ENCODE peak calls at places on chromosomes 6 and 20, in eight cellular contexts. One of them, this sample, is unnamed.

GRCh38 chr6:119858901-119859300 is 509.3 kb upstream of the MAN1A1 start:
- DNase-seq in stimulated activated CD8-positive, alpha-beta memory T cell treated with anti-CD3 and anti-CD28 coated beads, Interleukin-15, amount 100 ng/mL, for 48 hours: no peak
- DNase-seq in EL: peak
- DNase-seq in stomach: no peak
- DNase-seq in NCI-H1417: no peak
- DNase-seq in activated CD4-positive, alpha-beta T cell treated with anti-CD3 and anti-CD28 coated beads, Interleukin-2, amount 50 U/mL, for 1 hour: no peak
- DNase-seq in natural killer cell treated with Interleukin-12 subunit alpha and Interleukin-12 subunit beta and Interleukin-15 and Interleukin-18, amount 100 ng/mL, for 72 hours: no peak
- DNase-seq in GM03348: peak
- DNase-seq in this sample: no peak

GRCh38 chr6:79601020-79601609 is 30.0 kb upstream of the SH3BGRL2 start:
- DNase-seq in stimulated activated CD8-positive, alpha-beta memory T cell treated with anti-CD3 and anti-CD28 coated beads, Interleukin-15, amount 100 ng/mL, for 48 hours: no peak
- DNase-seq in EL: peak
- DNase-seq in stomach: no peak
- DNase-seq in NCI-H1417: no peak
- DNase-seq in activated CD4-positive, alpha-beta T cell treated with anti-CD3 and anti-CD28 coated beads, Interleukin-2, amount 50 U/mL, for 1 hour: no peak
- DNase-seq in natural killer cell treated with Interleukin-12 subunit alpha and Interleukin-12 subunit beta and Interleukin-15 and Interleukin-18, amount 100 ng/mL, for 72 hours: no peak
- DNase-seq in GM03348: no peak
- DNase-seq in this sample: no peak

GRCh38 chr6:140538926-140539325 is 1164.5 kb upstream of the CITED2 start:
- DNase-seq in stimulated activated CD8-positive, alpha-beta memory T cell treated with anti-CD3 and anti-CD28 coated beads, Interleukin-15, amount 100 ng/mL, for 48 hours: no peak
- DNase-seq in EL: peak
- DNase-seq in stomach: no peak
- DNase-seq in NCI-H1417: no peak
- DNase-seq in activated CD4-positive, alpha-beta T cell treated with anti-CD3 and anti-CD28 coated beads, Interleukin-2, amount 50 U/mL, for 1 hour: no peak
- DNase-seq in natural killer cell treated with Interleukin-12 subunit alpha and Interleukin-12 subunit beta and Interleukin-15 and Interleukin-18, amount 100 ng/mL, for 72 hours: no peak
- DNase-seq in GM03348: peak
- DNase-seq in this sample: no peak

GRCh38 chr6:147459772-147460171 is 48.7 kb upstream of the SAMD5 start:
- DNase-seq in stimulated activated CD8-positive, alpha-beta memory T cell treated with anti-CD3 and anti-CD28 coated beads, Interleukin-15, amount 100 ng/mL, for 48 hours: no peak
- DNase-seq in EL: no peak
- DNase-seq in stomach: no peak
- DNase-seq in NCI-H1417: no peak
- DNase-seq in activated CD4-positive, alpha-beta T cell treated with anti-CD3 and anti-CD28 coated beads, Interleukin-2, amount 50 U/mL, for 1 hour: no peak
- DNase-seq in natural killer cell treated with Interleukin-12 subunit alpha and Interleukin-12 subunit beta and Interleukin-15 and Interleukin-18, amount 100 ng/mL, for 72 hours: no peak
- DNase-seq in GM03348: no peak
- DNase-seq in this sample: no peak

GRCh38 chr20:5729348-5729747 is 20.9 kb upstream of the SHLD1 start:
- DNase-seq in stimulated activated CD8-positive, alpha-beta memory T cell treated with anti-CD3 and anti-CD28 coated beads, Interleukin-15, amount 100 ng/mL, for 48 hours: no peak
- DNase-seq in EL: peak
- DNase-seq in stomach: no peak
- DNase-seq in NCI-H1417: no peak
- DNase-seq in activated CD4-positive, alpha-beta T cell treated with anti-CD3 and anti-CD28 coated beads, Interleukin-2, amount 50 U/mL, for 1 hour: no peak
- DNase-seq in natural killer cell treated with Interleukin-12 subunit alpha and Interleukin-12 subunit beta and Interleukin-15 and Interleukin-18, amount 100 ng/mL, for 72 hours: no peak
- DNase-seq in GM03348: no peak
- DNase-seq in this sample: no peak

GRCh38 chr6:131979515-131980337 is 28.6 kb upstream of the CCN2 start:
- DNase-seq in stimulated activated CD8-positive, alpha-beta memory T cell treated with anti-CD3 and anti-CD28 coated beads, Interleukin-15, amount 100 ng/mL, for 48 hours: no peak
- DNase-seq in EL: peak
- DNase-seq in stomach: no peak
- DNase-seq in NCI-H1417: no peak
- DNase-seq in activated CD4-positive, alpha-beta T cell treated with anti-CD3 and anti-CD28 coated beads, Interleukin-2, amount 50 U/mL, for 1 hour: no peak
- DNase-seq in natural killer cell treated with Interleukin-12 subunit alpha and Interleukin-12 subunit beta and Interleukin-15 and Interleukin-18, amount 100 ng/mL, for 72 hours: no peak
- DNase-seq in GM03348: peak
- DNase-seq in this sample: no peak

GRCh38 chr20:47620808-47621805 is 119.4 kb downstream of the NCOA3 start:
- DNase-seq in stimulated activated CD8-positive, alpha-beta memory T cell treated with anti-CD3 and anti-CD28 coated beads, Interleukin-15, amount 100 ng/mL, for 48 hours: no peak
- DNase-seq in EL: peak
- DNase-seq in stomach: no peak
- DNase-seq in NCI-H1417: peak
- DNase-seq in activated CD4-positive, alpha-beta T cell treated with anti-CD3 and anti-CD28 coated beads, Interleukin-2, amount 50 U/mL, for 1 hour: no peak
- DNase-seq in natural killer cell treated with Interleukin-12 subunit alpha and Interleukin-12 subunit beta and Interleukin-15 and Interleukin-18, amount 100 ng/mL, for 72 hours: no peak
- DNase-seq in GM03348: peak
- DNase-seq in this sample: peak

GRCh38 chr20:31587545-31588389 is 17.3 kb upstream of the ID1 start:
- DNase-seq in stimulated activated CD8-positive, alpha-beta memory T cell treated with anti-CD3 and anti-CD28 coated beads, Interleukin-15, amount 100 ng/mL, for 48 hours: no peak
- DNase-seq in EL: peak
- DNase-seq in stomach: peak
- DNase-seq in NCI-H1417: peak
- DNase-seq in activated CD4-positive, alpha-beta T cell treated with anti-CD3 and anti-CD28 coated beads, Interleukin-2, amount 50 U/mL, for 1 hour: no peak
- DNase-seq in natural killer cell treated with Interleukin-12 subunit alpha and Interleukin-12 subunit beta and Interleukin-15 and Interleukin-18, amount 100 ng/mL, for 72 hours: no peak
- DNase-seq in GM03348: peak
- DNase-seq in this sample: no peak

GRCh38 chr6:68052234-68052633 is 582.8 kb upstream of the ADGRB3 start:
- DNase-seq in stimulated activated CD8-positive, alpha-beta memory T cell treated with anti-CD3 and anti-CD28 coated beads, Interleukin-15, amount 100 ng/mL, for 48 hours: no peak
- DNase-seq in EL: no peak
- DNase-seq in stomach: no peak
- DNase-seq in NCI-H1417: no peak
- DNase-seq in activated CD4-positive, alpha-beta T cell treated with anti-CD3 and anti-CD28 coated beads, Interleukin-2, amount 50 U/mL, for 1 hour: no peak
- DNase-seq in natural killer cell treated with Interleukin-12 subunit alpha and Interleukin-12 subunit beta and Interleukin-15 and Interleukin-18, amount 100 ng/mL, for 72 hours: no peak
- DNase-seq in GM03348: no peak
- DNase-seq in this sample: no peak

GRCh38 chr6:41970436-41970846 is 28.8 kb upstream of the CCND3 start:
- DNase-seq in stimulated activated CD8-positive, alpha-beta memory T cell treated with anti-CD3 and anti-CD28 coated beads, Interleukin-15, amount 100 ng/mL, for 48 hours: peak
- DNase-seq in EL: peak
- DNase-seq in stomach: no peak
- DNase-seq in NCI-H1417: no peak
- DNase-seq in activated CD4-positive, alpha-beta T cell treated with anti-CD3 and anti-CD28 coated beads, Interleukin-2, amount 50 U/mL, for 1 hour: no peak
- DNase-seq in natural killer cell treated with Interleukin-12 subunit alpha and Interleukin-12 subunit beta and Interleukin-15 and Interleukin-18, amount 100 ng/mL, for 72 hours: peak
- DNase-seq in GM03348: peak
- DNase-seq in this sample: no peak

GRCh38 chr6:41167173-41167963 is 4.5 kb upstream of the TREM2 start:
- DNase-seq in stimulated activated CD8-positive, alpha-beta memory T cell treated with anti-CD3 and anti-CD28 coated beads, Interleukin-15, amount 100 ng/mL, for 48 hours: no peak
- DNase-seq in EL: no peak
- DNase-seq in stomach: no peak
- DNase-seq in NCI-H1417: no peak
- DNase-seq in activated CD4-positive, alpha-beta T cell treated with anti-CD3 and anti-CD28 coated beads, Interleukin-2, amount 50 U/mL, for 1 hour: no peak
- DNase-seq in natural killer cell treated with Interleukin-12 subunit alpha and Interleukin-12 subunit beta and Interleukin-15 and Interleukin-18, amount 100 ng/mL, for 72 hours: no peak
- DNase-seq in GM03348: peak
- DNase-seq in this sample: no peak

GRCh38 chr6:126015869-126016268 is 29.5 kb downstream of the TRMT11 start:
- DNase-seq in stimulated activated CD8-positive, alpha-beta memory T cell treated with anti-CD3 and anti-CD28 coated beads, Interleukin-15, amount 100 ng/mL, for 48 hours: no peak
- DNase-seq in EL: peak
- DNase-seq in stomach: no peak
- DNase-seq in NCI-H1417: no peak
- DNase-seq in activated CD4-positive, alpha-beta T cell treated with anti-CD3 and anti-CD28 coated beads, Interleukin-2, amount 50 U/mL, for 1 hour: no peak
- DNase-seq in natural killer cell treated with Interleukin-12 subunit alpha and Interleukin-12 subunit beta and Interleukin-15 and Interleukin-18, amount 100 ng/mL, for 72 hours: no peak
- DNase-seq in GM03348: peak
- DNase-seq in this sample: no peak

GRCh38 chr20:46375771-46376170 is 30.6 kb downstream of the ELMO2 start:
- DNase-seq in stimulated activated CD8-positive, alpha-beta memory T cell treated with anti-CD3 and anti-CD28 coated beads, Interleukin-15, amount 100 ng/mL, for 48 hours: no peak
- DNase-seq in EL: peak
- DNase-seq in stomach: no peak
- DNase-seq in NCI-H1417: no peak
- DNase-seq in activated CD4-positive, alpha-beta T cell treated with anti-CD3 and anti-CD28 coated beads, Interleukin-2, amount 50 U/mL, for 1 hour: no peak
- DNase-seq in natural killer cell treated with Interleukin-12 subunit alpha and Interleukin-12 subunit beta and Interleukin-15 and Interleukin-18, amount 100 ng/mL, for 72 hours: no peak
- DNase-seq in GM03348: peak
- DNase-seq in this sample: no peak

GRCh38 chr6:89034586-89035251 is 45.8 kb upstream of the PNRC1 start:
- DNase-seq in stimulated activated CD8-positive, alpha-beta memory T cell treated with anti-CD3 and anti-CD28 coated beads, Interleukin-15, amount 100 ng/mL, for 48 hours: no peak
- DNase-seq in EL: peak
- DNase-seq in stomach: no peak
- DNase-seq in NCI-H1417: no peak
- DNase-seq in activated CD4-positive, alpha-beta T cell treated with anti-CD3 and anti-CD28 coated beads, Interleukin-2, amount 50 U/mL, for 1 hour: no peak
- DNase-seq in natural killer cell treated with Interleukin-12 subunit alpha and Interleukin-12 subunit beta and Interleukin-15 and Interleukin-18, amount 100 ng/mL, for 72 hours: no peak
- DNase-seq in GM03348: peak
- DNase-seq in this sample: no peak

GRCh38 chr6:37507082-37507481 is 7.4 kb upstream of the CCDC167 start:
- DNase-seq in stimulated activated CD8-positive, alpha-beta memory T cell treated with anti-CD3 and anti-CD28 coated beads, Interleukin-15, amount 100 ng/mL, for 48 hours: no peak
- DNase-seq in EL: no peak
- DNase-seq in stomach: no peak
- DNase-seq in NCI-H1417: no peak
- DNase-seq in activated CD4-positive, alpha-beta T cell treated with anti-CD3 and anti-CD28 coated beads, Interleukin-2, amount 50 U/mL, for 1 hour: no peak
- DNase-seq in natural killer cell treated with Interleukin-12 subunit alpha and Interleukin-12 subunit beta and Interleukin-15 and Interleukin-18, amount 100 ng/mL, for 72 hours: no peak
- DNase-seq in GM03348: no peak
- DNase-seq in this sample: no peak

GRCh38 chr6:27205375-27206278 is 41.9 kb upstream of the PRSS16 start:
- DNase-seq in stimulated activated CD8-positive, alpha-beta memory T cell treated with anti-CD3 and anti-CD28 coated beads, Interleukin-15, amount 100 ng/mL, for 48 hours: no peak
- DNase-seq in EL: peak
- DNase-seq in stomach: no peak
- DNase-seq in NCI-H1417: no peak
- DNase-seq in activated CD4-positive, alpha-beta T cell treated with anti-CD3 and anti-CD28 coated beads, Interleukin-2, amount 50 U/mL, for 1 hour: no peak
- DNase-seq in natural killer cell treated with Interleukin-12 subunit alpha and Interleukin-12 subunit beta and Interleukin-15 and Interleukin-18, amount 100 ng/mL, for 72 hours: no peak
- DNase-seq in GM03348: no peak
- DNase-seq in this sample: no peak

GRCh38 chr6:127090051-127090450 is 28.4 kb upstream of the RSPO3 start:
- DNase-seq in stimulated activated CD8-positive, alpha-beta memory T cell treated with anti-CD3 and anti-CD28 coated beads, Interleukin-15, amount 100 ng/mL, for 48 hours: no peak
- DNase-seq in EL: no peak
- DNase-seq in stomach: no peak
- DNase-seq in NCI-H1417: no peak
- DNase-seq in activated CD4-positive, alpha-beta T cell treated with anti-CD3 and anti-CD28 coated beads, Interleukin-2, amount 50 U/mL, for 1 hour: no peak
- DNase-seq in natural killer cell treated with Interleukin-12 subunit alpha and Interleukin-12 subunit beta and Interleukin-15 and Interleukin-18, amount 100 ng/mL, for 72 hours: no peak
- DNase-seq in GM03348: no peak
- DNase-seq in this sample: no peak

GRCh38 chr6:125797120-125797933 is 6.6 kb downstream of the NCOA7 start:
- DNase-seq in stimulated activated CD8-positive, alpha-beta memory T cell treated with anti-CD3 and anti-CD28 coated beads, Interleukin-15, amount 100 ng/mL, for 48 hours: no peak
- DNase-seq in EL: no peak
- DNase-seq in stomach: no peak
- DNase-seq in NCI-H1417: peak
- DNase-seq in activated CD4-positive, alpha-beta T cell treated with anti-CD3 and anti-CD28 coated beads, Interleukin-2, amount 50 U/mL, for 1 hour: no peak
- DNase-seq in natural killer cell treated with Interleukin-12 subunit alpha and Interleukin-12 subunit beta and Interleukin-15 and Interleukin-18, amount 100 ng/mL, for 72 hours: no peak
- DNase-seq in GM03348: no peak
- DNase-seq in this sample: no peak

GRCh38 chr6:388202-388903 is 3.2 kb upstream of the IRF4 start:
- DNase-seq in stimulated activated CD8-positive, alpha-beta memory T cell treated with anti-CD3 and anti-CD28 coated beads, Interleukin-15, amount 100 ng/mL, for 48 hours: no peak
- DNase-seq in EL: no peak
- DNase-seq in stomach: no peak
- DNase-seq in NCI-H1417: no peak
- DNase-seq in activated CD4-positive, alpha-beta T cell treated with anti-CD3 and anti-CD28 coated beads, Interleukin-2, amount 50 U/mL, for 1 hour: no peak
- DNase-seq in natural killer cell treated with Interleukin-12 subunit alpha and Interleukin-12 subunit beta and Interleukin-15 and Interleukin-18, amount 100 ng/mL, for 72 hours: no peak
- DNase-seq in GM03348: no peak
- DNase-seq in this sample: no peak

GRCh38 chr6:127206531-127207065 is 60.1 kb upstream of the RNF146 start:
- DNase-seq in stimulated activated CD8-positive, alpha-beta memory T cell treated with anti-CD3 and anti-CD28 coated beads, Interleukin-15, amount 100 ng/mL, for 48 hours: no peak
- DNase-seq in EL: peak
- DNase-seq in stomach: no peak
- DNase-seq in NCI-H1417: no peak
- DNase-seq in activated CD4-positive, alpha-beta T cell treated with anti-CD3 and anti-CD28 coated beads, Interleukin-2, amount 50 U/mL, for 1 hour: no peak
- DNase-seq in natural killer cell treated with Interleukin-12 subunit alpha and Interleukin-12 subunit beta and Interleukin-15 and Interleukin-18, amount 100 ng/mL, for 72 hours: no peak
- DNase-seq in GM03348: peak
- DNase-seq in this sample: no peak

GRCh38 chr6:151891524-151891923 is 84.0 kb downstream of the ESR1 start:
- DNase-seq in stimulated activated CD8-positive, alpha-beta memory T cell treated with anti-CD3 and anti-CD28 coated beads, Interleukin-15, amount 100 ng/mL, for 48 hours: no peak
- DNase-seq in EL: no peak
- DNase-seq in stomach: no peak
- DNase-seq in NCI-H1417: no peak
- DNase-seq in activated CD4-positive, alpha-beta T cell treated with anti-CD3 and anti-CD28 coated beads, Interleukin-2, amount 50 U/mL, for 1 hour: no peak
- DNase-seq in natural killer cell treated with Interleukin-12 subunit alpha and Interleukin-12 subunit beta and Interleukin-15 and Interleukin-18, amount 100 ng/mL, for 72 hours: no peak
- DNase-seq in GM03348: no peak
- DNase-seq in this sample: no peak

GRCh38 chr6:29603930-29604329 is 19.0 kb downstream of the OR2H2 start:
- DNase-seq in stimulated activated CD8-positive, alpha-beta memory T cell treated with anti-CD3 and anti-CD28 coated beads, Interleukin-15, amount 100 ng/mL, for 48 hours: no peak
- DNase-seq in EL: no peak
- DNase-seq in stomach: no peak
- DNase-seq in NCI-H1417: peak
- DNase-seq in activated CD4-positive, alpha-beta T cell treated with anti-CD3 and anti-CD28 coated beads, Interleukin-2, amount 50 U/mL, for 1 hour: no peak
- DNase-seq in natural killer cell treated with Interleukin-12 subunit alpha and Interleukin-12 subunit beta and Interleukin-15 and Interleukin-18, amount 100 ng/mL, for 72 hours: no peak
- DNase-seq in GM03348: no peak
- DNase-seq in this sample: no peak

GRCh38 chr20:23100754-23101107 is 14.6 kb upstream of the CD93 start:
- DNase-seq in stimulated activated CD8-positive, alpha-beta memory T cell treated with anti-CD3 and anti-CD28 coated beads, Interleukin-15, amount 100 ng/mL, for 48 hours: no peak
- DNase-seq in EL: no peak
- DNase-seq in stomach: no peak
- DNase-seq in NCI-H1417: no peak
- DNase-seq in activated CD4-positive, alpha-beta T cell treated with anti-CD3 and anti-CD28 coated beads, Interleukin-2, amount 50 U/mL, for 1 hour: no peak
- DNase-seq in natural killer cell treated with Interleukin-12 subunit alpha and Interleukin-12 subunit beta and Interleukin-15 and Interleukin-18, amount 100 ng/mL, for 72 hours: peak
- DNase-seq in GM03348: no peak
- DNase-seq in this sample: no peak

GRCh38 chr6:2970753-2971419 is 481 bp downstream of the SERPINB6 start:
- DNase-seq in stimulated activated CD8-positive, alpha-beta memory T cell treated with anti-CD3 and anti-CD28 coated beads, Interleukin-15, amount 100 ng/mL, for 48 hours: no peak
- DNase-seq in EL: peak
- DNase-seq in stomach: peak
- DNase-seq in NCI-H1417: peak
- DNase-seq in activated CD4-positive, alpha-beta T cell treated with anti-CD3 and anti-CD28 coated beads, Interleukin-2, amount 50 U/mL, for 1 hour: peak
- DNase-seq in natural killer cell treated with Interleukin-12 subunit alpha and Interleukin-12 subunit beta and Interleukin-15 and Interleukin-18, amount 100 ng/mL, for 72 hours: peak
- DNase-seq in GM03348: peak
- DNase-seq in this sample: peak

GRCh38 chr6:146544783-146545182 is 1.1 kb downstream of the RAB32 start:
- DNase-seq in stimulated activated CD8-positive, alpha-beta memory T cell treated with anti-CD3 and anti-CD28 coated beads, Interleukin-15, amount 100 ng/mL, for 48 hours: no peak
- DNase-seq in EL: peak
- DNase-seq in stomach: no peak
- DNase-seq in NCI-H1417: no peak
- DNase-seq in activated CD4-positive, alpha-beta T cell treated with anti-CD3 and anti-CD28 coated beads, Interleukin-2, amount 50 U/mL, for 1 hour: no peak
- DNase-seq in natural killer cell treated with Interleukin-12 subunit alpha and Interleukin-12 subunit beta and Interleukin-15 and Interleukin-18, amount 100 ng/mL, for 72 hours: no peak
- DNase-seq in GM03348: no peak
- DNase-seq in this sample: no peak

GRCh38 chr20:40754372-40754943 is 65.4 kb upstream of the MAFB start:
- DNase-seq in stimulated activated CD8-positive, alpha-beta memory T cell treated with anti-CD3 and anti-CD28 coated beads, Interleukin-15, amount 100 ng/mL, for 48 hours: no peak
- DNase-seq in EL: peak
- DNase-seq in stomach: no peak
- DNase-seq in NCI-H1417: no peak
- DNase-seq in activated CD4-positive, alpha-beta T cell treated with anti-CD3 and anti-CD28 coated beads, Interleukin-2, amount 50 U/mL, for 1 hour: no peak
- DNase-seq in natural killer cell treated with Interleukin-12 subunit alpha and Interleukin-12 subunit beta and Interleukin-15 and Interleukin-18, amount 100 ng/mL, for 72 hours: no peak
- DNase-seq in GM03348: no peak
- DNase-seq in this sample: no peak

GRCh38 chr6:4967301-4968030 is 36.4 kb downstream of the RPP40 start:
- DNase-seq in stimulated activated CD8-positive, alpha-beta memory T cell treated with anti-CD3 and anti-CD28 coated beads, Interleukin-15, amount 100 ng/mL, for 48 hours: no peak
- DNase-seq in EL: no peak
- DNase-seq in stomach: no peak
- DNase-seq in NCI-H1417: no peak
- DNase-seq in activated CD4-positive, alpha-beta T cell treated with anti-CD3 and anti-CD28 coated beads, Interleukin-2, amount 50 U/mL, for 1 hour: no peak
- DNase-seq in natural killer cell treated with Interleukin-12 subunit alpha and Interleukin-12 subunit beta and Interleukin-15 and Interleukin-18, amount 100 ng/mL, for 72 hours: no peak
- DNase-seq in GM03348: peak
- DNase-seq in this sample: no peak

GRCh38 chr6:6479706-6480250 is 108.7 kb upstream of the LY86 start:
- DNase-seq in stimulated activated CD8-positive, alpha-beta memory T cell treated with anti-CD3 and anti-CD28 coated beads, Interleukin-15, amount 100 ng/mL, for 48 hours: no peak
- DNase-seq in EL: no peak
- DNase-seq in stomach: no peak
- DNase-seq in NCI-H1417: no peak
- DNase-seq in activated CD4-positive, alpha-beta T cell treated with anti-CD3 and anti-CD28 coated beads, Interleukin-2, amount 50 U/mL, for 1 hour: no peak
- DNase-seq in natural killer cell treated with Interleukin-12 subunit alpha and Interleukin-12 subunit beta and Interleukin-15 and Interleukin-18, amount 100 ng/mL, for 72 hours: no peak
- DNase-seq in GM03348: no peak
- DNase-seq in this sample: no peak

GRCh38 chr6:13800615-13801014 is 13.7 kb downstream of the MCUR1 start:
- DNase-seq in stimulated activated CD8-positive, alpha-beta memory T cell treated with anti-CD3 and anti-CD28 coated beads, Interleukin-15, amount 100 ng/mL, for 48 hours: no peak
- DNase-seq in EL: no peak
- DNase-seq in stomach: no peak
- DNase-seq in NCI-H1417: no peak
- DNase-seq in activated CD4-positive, alpha-beta T cell treated with anti-CD3 and anti-CD28 coated beads, Interleukin-2, amount 50 U/mL, for 1 hour: no peak
- DNase-seq in natural killer cell treated with Interleukin-12 subunit alpha and Interleukin-12 subunit beta and Interleukin-15 and Interleukin-18, amount 100 ng/mL, for 72 hours: no peak
- DNase-seq in GM03348: no peak
- DNase-seq in this sample: no peak

GRCh38 chr6:36127462-36128016 is 2.8 kb upstream of the MAPK13 start:
- DNase-seq in stimulated activated CD8-positive, alpha-beta memory T cell treated with anti-CD3 and anti-CD28 coated beads, Interleukin-15, amount 100 ng/mL, for 48 hours: no peak
- DNase-seq in EL: peak
- DNase-seq in stomach: peak
- DNase-seq in NCI-H1417: no peak
- DNase-seq in activated CD4-positive, alpha-beta T cell treated with anti-CD3 and anti-CD28 coated beads, Interleukin-2, amount 50 U/mL, for 1 hour: no peak
- DNase-seq in natural killer cell treated with Interleukin-12 subunit alpha and Interleukin-12 subunit beta and Interleukin-15 and Interleukin-18, amount 100 ng/mL, for 72 hours: peak
- DNase-seq in GM03348: peak
- DNase-seq in this sample: no peak

GRCh38 chr20:10005885-10006284 is 28.9 kb upstream of the ANKEF1 start:
- DNase-seq in stimulated activated CD8-positive, alpha-beta memory T cell treated with anti-CD3 and anti-CD28 coated beads, Interleukin-15, amount 100 ng/mL, for 48 hours: no peak
- DNase-seq in EL: no peak
- DNase-seq in stomach: no peak
- DNase-seq in NCI-H1417: no peak
- DNase-seq in activated CD4-positive, alpha-beta T cell treated with anti-CD3 and anti-CD28 coated beads, Interleukin-2, amount 50 U/mL, for 1 hour: no peak
- DNase-seq in natural killer cell treated with Interleukin-12 subunit alpha and Interleukin-12 subunit beta and Interleukin-15 and Interleukin-18, amount 100 ng/mL, for 72 hours: no peak
- DNase-seq in GM03348: no peak
- DNase-seq in this sample: no peak

GRCh38 chr20:41134362-41135186 is 2.8 kb upstream of the PLCG1 start:
- DNase-seq in stimulated activated CD8-positive, alpha-beta memory T cell treated with anti-CD3 and anti-CD28 coated beads, Interleukin-15, amount 100 ng/mL, for 48 hours: no peak
- DNase-seq in EL: no peak
- DNase-seq in stomach: no peak
- DNase-seq in NCI-H1417: no peak
- DNase-seq in activated CD4-positive, alpha-beta T cell treated with anti-CD3 and anti-CD28 coated beads, Interleukin-2, amount 50 U/mL, for 1 hour: no peak
- DNase-seq in natural killer cell treated with Interleukin-12 subunit alpha and Interleukin-12 subunit beta and Interleukin-15 and Interleukin-18, amount 100 ng/mL, for 72 hours: no peak
- DNase-seq in GM03348: no peak
- DNase-seq in this sample: no peak

GRCh38 chr20:3235661-3236324 is 3.2 kb downstream of the SLC4A11 start:
- DNase-seq in stimulated activated CD8-positive, alpha-beta memory T cell treated with anti-CD3 and anti-CD28 coated beads, Interleukin-15, amount 100 ng/mL, for 48 hours: no peak
- DNase-seq in EL: peak
- DNase-seq in stomach: no peak
- DNase-seq in NCI-H1417: no peak
- DNase-seq in activated CD4-positive, alpha-beta T cell treated with anti-CD3 and anti-CD28 coated beads, Interleukin-2, amount 50 U/mL, for 1 hour: no peak
- DNase-seq in natural killer cell treated with Interleukin-12 subunit alpha and Interleukin-12 subunit beta and Interleukin-15 and Interleukin-18, amount 100 ng/mL, for 72 hours: peak
- DNase-seq in GM03348: no peak
- DNase-seq in this sample: no peak

GRCh38 chr6:14702678-14703077 is 543.2 kb upstream of the JARID2 start:
- DNase-seq in stimulated activated CD8-positive, alpha-beta memory T cell treated with anti-CD3 and anti-CD28 coated beads, Interleukin-15, amount 100 ng/mL, for 48 hours: no peak
- DNase-seq in EL: no peak
- DNase-seq in stomach: no peak
- DNase-seq in NCI-H1417: no peak
- DNase-seq in activated CD4-positive, alpha-beta T cell treated with anti-CD3 and anti-CD28 coated beads, Interleukin-2, amount 50 U/mL, for 1 hour: no peak
- DNase-seq in natural killer cell treated with Interleukin-12 subunit alpha and Interleukin-12 subunit beta and Interleukin-15 and Interleukin-18, amount 100 ng/mL, for 72 hours: no peak
- DNase-seq in GM03348: no peak
- DNase-seq in this sample: no peak